ENCODE peak calls at places on chromosomes 12 and 14, in four cellular contexts. Y, T, V and F are unnamed samples. For H3K79me2, the result is how much of the 10 kb centered on the place peaks cover.

GRCh38 chr12:48999371-49000131 is at the start of gene DDN:
- DNase-seq in Y (no peak), V (no peak), T (peak), F (peak)

GRCh38 chr12:32454075-32454474 is 54.7 kb downstream of the FGD4 start:
- DNase-seq in T (no peak), V (no peak), Y (no peak), F (no peak)

GRCh38 chr14:88013750-88014349 is 8.9 kb downstream of the GPR65 start:
- DNase-seq in V (peak), T (peak), Y (no peak), F (peak)

GRCh38 chr14:102314242-102315011 is 5.1 kb upstream of the ZNF839 start:
- DNase-seq in Y (no peak), T (peak), V (peak), F (peak)

GRCh38 chr14:66746316-66747006 is 238.5 kb downstream of the GPHN start:
- DNase-seq in Y (no peak), T (no peak), V (peak), F (peak)

GRCh38 chr12:13941258-13942249 is 39.8 kb downstream of the GRIN2B start:
- DNase-seq in Y (no peak), V (peak), T (peak), F (peak)

GRCh38 chr12:46915861-46916260 is 90.1 kb upstream of the SLC38A4 start:
- DNase-seq in T (no peak), V (no peak), Y (no peak), F (no peak)

GRCh38 chr14:100290607-100291304 is 15.5 kb downstream of the SLC25A29 start:
- DNase-seq in V (peak), Y (no peak), T (no peak), F (peak)

GRCh38 chr12:94712852-94713545 is 62.6 kb upstream of the TMCC3 start:
- DNase-seq in Y (no peak), V (no peak), T (no peak), F (peak)

GRCh38 chr12:10717410-10717809 is 5.7 kb downstream of the YBX3 start:
- DNase-seq in T (no peak), Y (no peak), V (no peak), F (no peak)

GRCh38 chr12:93223440-93224426 is 154.0 kb upstream of the NUDT4 start:
- DNase-seq in V (no peak), Y (no peak), T (no peak), F (no peak)

GRCh38 chr12:122935318-122935717 is 30.9 kb downstream of the ABCB9 start:
- DNase-seq in Y (no peak), V (no peak), T (no peak), F (no peak)

GRCh38 chr14:32609388-32609787 is 280.3 kb downstream of the AKAP6 start:
- DNase-seq in Y (no peak), V (no peak), T (no peak), F (no peak)

GRCh38 chr14:52694761-52695480 is 437 bp downstream of the ERO1A start:
- DNase-seq in Y (peak), T (peak), V (peak), F (peak)

GRCh38 chr14:57493467-57494181 is at the start of gene CCDC198:
- DNase-seq in Y (peak), T (no peak), V (peak), F (no peak)

GRCh38 chr12:78797201-78797931 is 67.2 kb upstream of the SYT1 start:
- DNase-seq in V (no peak), Y (no peak), T (no peak), F (no peak)

GRCh38 chr12:64653123-64653522 is 42.8 kb downstream of the RASSF3 start:
- DNase-seq in V (no peak), Y (no peak), T (no peak), F (no peak)

GRCh38 chr14:77390188-77390587 is 13.0 kb downstream of the SAMD15 start:
- DNase-seq in T (no peak), V (peak), Y (no peak), F (no peak)

GRCh38 chr14:77151918-77152588 is 10.5 kb upstream of the ZDHHC22 start:
- DNase-seq in T (peak), Y (no peak), V (no peak), F (peak)

GRCh38 chr12:49827351-49828099 is 688 bp downstream of the NCKAP5L start:
- DNase-seq in T (peak), Y (no peak), V (peak), F (peak)

GRCh38 chr12:54259194-54260011 is 20.5 kb downstream of the CBX5 start:
- DNase-seq in Y (peak), T (peak), V (no peak), F (peak)

GRCh38 chr14:105212541-105213305 is 31.6 kb upstream of the NUDT14 start:
- DNase-seq in T (no peak), Y (no peak), V (no peak), F (no peak)

GRCh38 chr14:95993768-95994592 is 45.2 kb upstream of the C14orf132 start:
- DNase-seq in T (peak), Y (peak), V (peak), F (peak)

GRCh38 chr14:36506732-36507614 is 13.1 kb downstream of the NKX2-1 start:
- DNase-seq in T (no peak), Y (no peak), V (no peak), F (no peak)

GRCh38 chr14:99460793-99461192 is 19.9 kb downstream of the SETD3 start:
- DNase-seq in V (no peak), Y (no peak), T (peak), F (no peak)

GRCh38 chr12:112607427-112607826 is 184.1 kb upstream of the RPH3A start:
- DNase-seq in T (no peak), Y (no peak), V (no peak), F (no peak)

GRCh38 chr14:55881577-55882241 is 236.5 kb upstream of the PELI2 start:
- DNase-seq in Y (no peak), V (no peak), T (no peak), F (no peak)

GRCh38 chr14:91227183-91227628 is 17.3 kb downstream of the GPR68 start:
- DNase-seq in T (no peak), Y (no peak), V (no peak), F (no peak)

GRCh38 chr12:1702708-1703107 is 11.8 kb downstream of the ADIPOR2 start:
- DNase-seq in T (no peak), V (no peak), Y (no peak), F (no peak)

GRCh38 chr12:1695836-1696670 is 5.2 kb downstream of the ADIPOR2 start:
- DNase-seq in T (no peak), V (no peak), Y (no peak), F (no peak)

GRCh38 chr12:1697253-1697652 is 6.4 kb downstream of the ADIPOR2 start:
- DNase-seq in T (no peak), Y (no peak), V (no peak), F (no peak)

GRCh38 chr12:1696800-1697199 is 5.9 kb downstream of the ADIPOR2 start:
- DNase-seq in Y (no peak), V (peak), T (no peak), F (no peak)

GRCh38 chr12:1698638-1699214 is 7.9 kb downstream of the ADIPOR2 start:
- DNase-seq in V (no peak), Y (no peak), T (no peak), F (no peak)
- TF ChIP-seq CTCF in V (peak), Y (peak), T (no peak), F (no peak)

DNA sequence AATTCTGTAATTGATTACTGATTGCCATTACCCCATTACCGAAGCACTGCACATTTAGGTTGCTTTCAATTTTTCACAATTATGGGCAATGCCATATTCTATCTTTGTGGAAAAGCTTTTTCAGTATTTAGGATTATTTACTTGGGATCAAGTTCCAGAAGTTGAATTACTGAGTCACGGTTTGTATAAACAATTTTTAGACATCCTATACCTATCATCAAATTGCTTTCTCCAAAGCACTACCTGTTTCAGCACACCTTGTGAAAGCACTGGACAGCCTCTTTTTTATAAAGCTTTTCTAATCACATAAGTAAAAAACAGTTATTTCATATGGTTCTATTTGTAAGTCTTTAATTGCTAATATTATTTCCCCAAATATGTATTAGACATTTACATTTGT is 221.5 kb upstream of the CAND1 start:
- DNase-seq in Y (no peak), V (no peak), T (no peak), F (no peak)
- H3K79me2 ChIP-seq in Y (under half), V (under half), T (under half), F (under half)

DNA sequence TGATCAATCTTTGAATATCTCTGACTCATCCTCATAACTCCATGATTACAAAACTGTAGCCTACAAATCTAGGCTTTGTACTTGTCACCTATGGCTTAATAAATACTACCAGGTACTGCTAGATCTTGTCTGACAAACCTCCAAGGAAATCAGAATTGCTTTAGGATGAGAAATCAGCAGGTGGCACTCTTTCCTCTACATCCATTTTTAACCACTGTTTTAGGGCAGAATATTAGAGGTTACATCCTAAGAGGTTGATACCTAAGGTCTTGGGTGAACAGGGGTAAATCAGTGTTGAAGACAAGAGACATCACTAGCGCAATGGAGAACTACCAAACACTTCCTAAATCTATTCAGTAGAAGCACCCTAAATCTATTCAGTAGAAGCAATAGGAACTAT is 63.1 kb upstream of the SOX5 start:
- DNase-seq in V (peak), T (no peak), Y (no peak), F (no peak)
- TF ChIP-seq FOXM1 in V (no peak), T (no peak), Y (no peak), F (no peak)

GRCh38 chr12:108611884-108612415 is 14.1 kb upstream of the TMEM119 start:
- DNase-seq in T (peak), Y (no peak), V (peak), F (peak)
- TF ChIP-seq CTCF in T (peak), Y (peak), V (peak), F (peak)

GRCh38 chr12:22050078-22050477 is 4.1 kb downstream of the CMAS start:
- DNase-seq in Y (no peak), V (no peak), T (no peak), F (no peak)
- H3K79me2 ChIP-seq in Y (under half), V (under half), T (half or more), F (under half)

DNA sequence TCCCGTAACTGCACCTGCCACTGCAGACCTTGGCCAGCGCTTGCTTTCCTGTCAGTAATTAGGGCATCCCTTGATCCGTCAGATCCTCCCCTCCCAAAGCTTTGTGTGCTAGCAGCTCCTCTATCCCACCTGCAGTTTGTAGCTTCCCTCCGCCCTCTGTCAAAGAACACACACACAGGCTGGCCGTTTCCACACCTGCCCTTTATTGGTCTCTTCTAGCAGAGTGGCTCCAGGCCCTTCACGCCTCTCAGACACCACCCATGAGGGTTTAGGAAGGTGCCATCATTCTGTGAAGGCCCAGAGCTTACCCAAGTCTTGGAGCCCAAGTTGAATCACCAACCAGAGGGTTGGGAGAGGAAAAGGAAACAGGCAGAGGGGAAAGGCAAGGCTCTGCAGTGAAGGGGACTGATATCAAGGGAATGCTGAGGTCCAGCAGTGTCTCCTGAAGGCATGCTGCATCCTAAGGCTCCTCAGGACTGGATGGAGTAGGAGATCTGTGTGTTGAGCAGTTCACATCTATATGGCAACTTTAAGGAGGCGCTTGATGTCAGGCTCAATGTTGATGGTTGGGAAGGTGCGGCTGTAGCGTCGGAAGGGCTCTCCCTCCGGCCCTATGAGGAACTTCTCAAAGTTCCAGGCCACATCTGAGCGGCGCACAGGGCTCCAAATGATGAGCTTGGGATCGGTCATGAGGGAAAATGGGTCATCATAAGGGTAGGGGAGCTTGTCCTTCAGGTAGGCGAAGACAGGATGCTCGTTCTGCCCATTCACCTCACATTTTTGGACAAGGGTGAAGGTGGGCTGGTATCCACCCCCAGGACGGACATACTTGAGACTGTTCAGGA is 3.4 kb downstream of the GPX2 start:
- DNase-seq in V (no peak), Y (no peak), T (no peak), F (no peak)
- TF ChIP-seq FOXM1 in V (no peak), Y (no peak), T (no peak), F (no peak)